ENCODE peak calls at places on chromosomes 2 and 18, in eight cellular contexts. One of them, this sample, is unnamed.

GRCh38 chr18:61582205-61582710 is 249.0 kb downstream of the CDH20 start:
- ATAC-seq in heart right ventricle: peak
- ATAC-seq in activated CD8-positive, alpha-beta T cell treated with anti-CD3 and anti-CD28 coated beads, Interleukin-2, amount 10 ng/mL, durations not matched to agents 7 days and 5 days: no peak
- ATAC-seq in CD4-positive, alpha-beta T cell: no peak
- ATAC-seq in aorta: peak
- ATAC-seq in activated T-cell treated with anti-CD3 and anti-CD28 coated beads, Interleukin-2, amount 50 U/mL, for 4 hours: no peak
- ATAC-seq in gastrocnemius medialis: peak
- ATAC-seq in CD4-positive, CD25-positive, alpha-beta regulatory T cell: no peak
- ATAC-seq in this sample: peak

GRCh38 chr2:23132000-23132399 is 253.0 kb upstream of the KLHL29 start:
- ATAC-seq in gastrocnemius medialis: no peak
- ATAC-seq in activated CD8-positive, alpha-beta T cell treated with anti-CD3 and anti-CD28 coated beads, Interleukin-2, amount 10 ng/mL, durations not matched to agents 7 days and 5 days: no peak
- ATAC-seq in CD4-positive, alpha-beta T cell: no peak
- ATAC-seq in aorta: no peak
- ATAC-seq in heart right ventricle: no peak
- ATAC-seq in activated T-cell treated with anti-CD3 and anti-CD28 coated beads, Interleukin-2, amount 50 U/mL, for 4 hours: no peak
- ATAC-seq in CD4-positive, CD25-positive, alpha-beta regulatory T cell: no peak
- ATAC-seq in this sample: no peak

GRCh38 chr2:231069379-231070054 is 12.8 kb downstream of the PSMD1 start:
- ATAC-seq in aorta: no peak
- ATAC-seq in activated CD8-positive, alpha-beta T cell treated with anti-CD3 and anti-CD28 coated beads, Interleukin-2, amount 10 ng/mL, durations not matched to agents 7 days and 5 days: no peak
- ATAC-seq in heart right ventricle: no peak
- ATAC-seq in CD4-positive, alpha-beta T cell: no peak
- ATAC-seq in CD4-positive, CD25-positive, alpha-beta regulatory T cell: no peak
- ATAC-seq in gastrocnemius medialis: no peak
- ATAC-seq in activated T-cell treated with anti-CD3 and anti-CD28 coated beads, Interleukin-2, amount 50 U/mL, for 4 hours: no peak
- ATAC-seq in this sample: peak

GRCh38 chr18:31447530-31448191 is at the start of gene DSG3:
- ATAC-seq in activated T-cell treated with anti-CD3 and anti-CD28 coated beads, Interleukin-2, amount 50 U/mL, for 4 hours: no peak
- ATAC-seq in activated CD8-positive, alpha-beta T cell treated with anti-CD3 and anti-CD28 coated beads, Interleukin-2, amount 10 ng/mL, durations not matched to agents 7 days and 5 days: no peak
- ATAC-seq in aorta: no peak
- ATAC-seq in CD4-positive, CD25-positive, alpha-beta regulatory T cell: no peak
- ATAC-seq in heart right ventricle: no peak
- ATAC-seq in gastrocnemius medialis: no peak
- ATAC-seq in CD4-positive, alpha-beta T cell: no peak
- ATAC-seq in this sample: no peak

GRCh38 chr18:77366067-77366724 is 116.5 kb downstream of the GALR1 start:
- ATAC-seq in CD4-positive, alpha-beta T cell: no peak
- ATAC-seq in activated T-cell treated with anti-CD3 and anti-CD28 coated beads, Interleukin-2, amount 50 U/mL, for 4 hours: no peak
- ATAC-seq in aorta: peak
- ATAC-seq in CD4-positive, CD25-positive, alpha-beta regulatory T cell: no peak
- ATAC-seq in gastrocnemius medialis: peak
- ATAC-seq in heart right ventricle: peak
- ATAC-seq in activated CD8-positive, alpha-beta T cell treated with anti-CD3 and anti-CD28 coated beads, Interleukin-2, amount 10 ng/mL, durations not matched to agents 7 days and 5 days: no peak
- ATAC-seq in this sample: no peak

GRCh38 chr2:150705357-150705756 is 217.9 kb upstream of the RND3 start:
- ATAC-seq in aorta: no peak
- ATAC-seq in CD4-positive, alpha-beta T cell: no peak
- ATAC-seq in gastrocnemius medialis: no peak
- ATAC-seq in activated CD8-positive, alpha-beta T cell treated with anti-CD3 and anti-CD28 coated beads, Interleukin-2, amount 10 ng/mL, durations not matched to agents 7 days and 5 days: no peak
- ATAC-seq in CD4-positive, CD25-positive, alpha-beta regulatory T cell: no peak
- ATAC-seq in heart right ventricle: no peak
- ATAC-seq in activated T-cell treated with anti-CD3 and anti-CD28 coated beads, Interleukin-2, amount 50 U/mL, for 4 hours: no peak
- ATAC-seq in this sample: no peak

GRCh38 chr18:45136381-45137088 is 455.8 kb downstream of the SETBP1 start:
- ATAC-seq in activated CD8-positive, alpha-beta T cell treated with anti-CD3 and anti-CD28 coated beads, Interleukin-2, amount 10 ng/mL, durations not matched to agents 7 days and 5 days: no peak
- ATAC-seq in heart right ventricle: no peak
- ATAC-seq in CD4-positive, CD25-positive, alpha-beta regulatory T cell: no peak
- ATAC-seq in activated T-cell treated with anti-CD3 and anti-CD28 coated beads, Interleukin-2, amount 50 U/mL, for 4 hours: no peak
- ATAC-seq in gastrocnemius medialis: no peak
- ATAC-seq in aorta: no peak
- ATAC-seq in CD4-positive, alpha-beta T cell: no peak
- ATAC-seq in this sample: no peak

GRCh38 chr2:222159221-222159620 is 139.6 kb downstream of the PAX3 start:
- ATAC-seq in CD4-positive, alpha-beta T cell: no peak
- ATAC-seq in aorta: no peak
- ATAC-seq in heart right ventricle: no peak
- ATAC-seq in activated CD8-positive, alpha-beta T cell treated with anti-CD3 and anti-CD28 coated beads, Interleukin-2, amount 10 ng/mL, durations not matched to agents 7 days and 5 days: no peak
- ATAC-seq in gastrocnemius medialis: no peak
- ATAC-seq in activated T-cell treated with anti-CD3 and anti-CD28 coated beads, Interleukin-2, amount 50 U/mL, for 4 hours: no peak
- ATAC-seq in CD4-positive, CD25-positive, alpha-beta regulatory T cell: no peak
- ATAC-seq in this sample: no peak

GRCh38 chr2:182916417-182916816 is 50.0 kb upstream of the FRZB start:
- ATAC-seq in CD4-positive, CD25-positive, alpha-beta regulatory T cell: no peak
- ATAC-seq in activated CD8-positive, alpha-beta T cell treated with anti-CD3 and anti-CD28 coated beads, Interleukin-2, amount 10 ng/mL, durations not matched to agents 7 days and 5 days: no peak
- ATAC-seq in gastrocnemius medialis: no peak
- ATAC-seq in CD4-positive, alpha-beta T cell: no peak
- ATAC-seq in activated T-cell treated with anti-CD3 and anti-CD28 coated beads, Interleukin-2, amount 50 U/mL, for 4 hours: no peak
- ATAC-seq in aorta: no peak
- ATAC-seq in heart right ventricle: no peak
- ATAC-seq in this sample: no peak

GRCh38 chr2:159035790-159036411 is 67.5 kb downstream of the TANC1 start:
- ATAC-seq in activated CD8-positive, alpha-beta T cell treated with anti-CD3 and anti-CD28 coated beads, Interleukin-2, amount 10 ng/mL, durations not matched to agents 7 days and 5 days: no peak
- ATAC-seq in gastrocnemius medialis: no peak
- ATAC-seq in heart right ventricle: peak
- ATAC-seq in CD4-positive, alpha-beta T cell: peak
- ATAC-seq in CD4-positive, CD25-positive, alpha-beta regulatory T cell: no peak
- ATAC-seq in aorta: no peak
- ATAC-seq in activated T-cell treated with anti-CD3 and anti-CD28 coated beads, Interleukin-2, amount 50 U/mL, for 4 hours: no peak
- ATAC-seq in this sample: no peak

GRCh38 chr2:24453379-24454073 is 37.5 kb upstream of the NCOA1 start:
- ATAC-seq in gastrocnemius medialis: no peak
- ATAC-seq in aorta: no peak
- ATAC-seq in activated CD8-positive, alpha-beta T cell treated with anti-CD3 and anti-CD28 coated beads, Interleukin-2, amount 10 ng/mL, durations not matched to agents 7 days and 5 days: no peak
- ATAC-seq in activated T-cell treated with anti-CD3 and anti-CD28 coated beads, Interleukin-2, amount 50 U/mL, for 4 hours: peak
- ATAC-seq in heart right ventricle: no peak
- ATAC-seq in CD4-positive, CD25-positive, alpha-beta regulatory T cell: no peak
- ATAC-seq in CD4-positive, alpha-beta T cell: no peak
- ATAC-seq in this sample: peak

GRCh38 chr2:234366891-234367290 is 130.0 kb downstream of the ARL4C start:
- ATAC-seq in aorta: no peak
- ATAC-seq in activated CD8-positive, alpha-beta T cell treated with anti-CD3 and anti-CD28 coated beads, Interleukin-2, amount 10 ng/mL, durations not matched to agents 7 days and 5 days: no peak
- ATAC-seq in CD4-positive, alpha-beta T cell: no peak
- ATAC-seq in activated T-cell treated with anti-CD3 and anti-CD28 coated beads, Interleukin-2, amount 50 U/mL, for 4 hours: no peak
- ATAC-seq in CD4-positive, CD25-positive, alpha-beta regulatory T cell: no peak
- ATAC-seq in gastrocnemius medialis: peak
- ATAC-seq in heart right ventricle: no peak
- ATAC-seq in this sample: no peak

GRCh38 chr2:223800908-223801307 is 36.5 kb downstream of the AP1S3 start:
- ATAC-seq in gastrocnemius medialis: no peak
- ATAC-seq in CD4-positive, alpha-beta T cell: no peak
- ATAC-seq in activated T-cell treated with anti-CD3 and anti-CD28 coated beads, Interleukin-2, amount 50 U/mL, for 4 hours: no peak
- ATAC-seq in activated CD8-positive, alpha-beta T cell treated with anti-CD3 and anti-CD28 coated beads, Interleukin-2, amount 10 ng/mL, durations not matched to agents 7 days and 5 days: no peak
- ATAC-seq in aorta: no peak
- ATAC-seq in heart right ventricle: no peak
- ATAC-seq in CD4-positive, CD25-positive, alpha-beta regulatory T cell: no peak
- ATAC-seq in this sample: no peak

GRCh38 chr2:10039658-10040410 is 3.5 kb upstream of the KLF11 start:
- ATAC-seq in activated CD8-positive, alpha-beta T cell treated with anti-CD3 and anti-CD28 coated beads, Interleukin-2, amount 10 ng/mL, durations not matched to agents 7 days and 5 days: no peak
- ATAC-seq in gastrocnemius medialis: no peak
- ATAC-seq in heart right ventricle: no peak
- ATAC-seq in CD4-positive, CD25-positive, alpha-beta regulatory T cell: no peak
- ATAC-seq in CD4-positive, alpha-beta T cell: no peak
- ATAC-seq in aorta: no peak
- ATAC-seq in activated T-cell treated with anti-CD3 and anti-CD28 coated beads, Interleukin-2, amount 50 U/mL, for 4 hours: no peak
- ATAC-seq in this sample: no peak

GRCh38 chr2:30147196-30147714 is 448 bp downstream of the YPEL5 start:
- ATAC-seq in CD4-positive, alpha-beta T cell: no peak
- ATAC-seq in gastrocnemius medialis: peak
- ATAC-seq in CD4-positive, CD25-positive, alpha-beta regulatory T cell: no peak
- ATAC-seq in activated CD8-positive, alpha-beta T cell treated with anti-CD3 and anti-CD28 coated beads, Interleukin-2, amount 10 ng/mL, durations not matched to agents 7 days and 5 days: peak
- ATAC-seq in aorta: peak
- ATAC-seq in heart right ventricle: no peak
- ATAC-seq in activated T-cell treated with anti-CD3 and anti-CD28 coated beads, Interleukin-2, amount 50 U/mL, for 4 hours: peak
- ATAC-seq in this sample: no peak

GRCh38 chr2:221649045-221649444 is 76.9 kb upstream of the EPHA4 start:
- ATAC-seq in activated T-cell treated with anti-CD3 and anti-CD28 coated beads, Interleukin-2, amount 50 U/mL, for 4 hours: no peak
- ATAC-seq in CD4-positive, alpha-beta T cell: no peak
- ATAC-seq in activated CD8-positive, alpha-beta T cell treated with anti-CD3 and anti-CD28 coated beads, Interleukin-2, amount 10 ng/mL, durations not matched to agents 7 days and 5 days: no peak
- ATAC-seq in heart right ventricle: no peak
- ATAC-seq in aorta: peak
- ATAC-seq in gastrocnemius medialis: no peak
- ATAC-seq in CD4-positive, CD25-positive, alpha-beta regulatory T cell: no peak
- ATAC-seq in this sample: no peak

GRCh38 chr2:40273623-40274236 is 178.2 kb downstream of the SLC8A1 start:
- ATAC-seq in CD4-positive, alpha-beta T cell: no peak
- ATAC-seq in activated T-cell treated with anti-CD3 and anti-CD28 coated beads, Interleukin-2, amount 50 U/mL, for 4 hours: no peak
- ATAC-seq in activated CD8-positive, alpha-beta T cell treated with anti-CD3 and anti-CD28 coated beads, Interleukin-2, amount 10 ng/mL, durations not matched to agents 7 days and 5 days: no peak
- ATAC-seq in heart right ventricle: peak
- ATAC-seq in CD4-positive, CD25-positive, alpha-beta regulatory T cell: no peak
- ATAC-seq in aorta: peak
- ATAC-seq in gastrocnemius medialis: no peak
- ATAC-seq in this sample: no peak

GRCh38 chr2:69163556-69163955 is 150.6 kb downstream of the ANTXR1 start:
- ATAC-seq in activated CD8-positive, alpha-beta T cell treated with anti-CD3 and anti-CD28 coated beads, Interleukin-2, amount 10 ng/mL, durations not matched to agents 7 days and 5 days: no peak
- ATAC-seq in CD4-positive, alpha-beta T cell: no peak
- ATAC-seq in heart right ventricle: no peak
- ATAC-seq in aorta: peak
- ATAC-seq in activated T-cell treated with anti-CD3 and anti-CD28 coated beads, Interleukin-2, amount 50 U/mL, for 4 hours: no peak
- ATAC-seq in gastrocnemius medialis: no peak
- ATAC-seq in CD4-positive, CD25-positive, alpha-beta regulatory T cell: no peak
- ATAC-seq in this sample: no peak

GRCh38 chr2:75153221-75153620 is 46.1 kb downstream of the TACR1 start:
- ATAC-seq in activated CD8-positive, alpha-beta T cell treated with anti-CD3 and anti-CD28 coated beads, Interleukin-2, amount 10 ng/mL, durations not matched to agents 7 days and 5 days: no peak
- ATAC-seq in CD4-positive, alpha-beta T cell: no peak
- ATAC-seq in heart right ventricle: no peak
- ATAC-seq in aorta: no peak
- ATAC-seq in CD4-positive, CD25-positive, alpha-beta regulatory T cell: no peak
- ATAC-seq in gastrocnemius medialis: no peak
- ATAC-seq in activated T-cell treated with anti-CD3 and anti-CD28 coated beads, Interleukin-2, amount 50 U/mL, for 4 hours: no peak
- ATAC-seq in this sample: no peak

GRCh38 chr2:64035067-64035942 is 16.1 kb upstream of the VPS54 start:
- ATAC-seq in gastrocnemius medialis: no peak
- ATAC-seq in activated T-cell treated with anti-CD3 and anti-CD28 coated beads, Interleukin-2, amount 50 U/mL, for 4 hours: peak
- ATAC-seq in activated CD8-positive, alpha-beta T cell treated with anti-CD3 and anti-CD28 coated beads, Interleukin-2, amount 10 ng/mL, durations not matched to agents 7 days and 5 days: no peak
- ATAC-seq in CD4-positive, alpha-beta T cell: no peak
- ATAC-seq in CD4-positive, CD25-positive, alpha-beta regulatory T cell: peak
- ATAC-seq in heart right ventricle: no peak
- ATAC-seq in aorta: no peak
- ATAC-seq in this sample: peak

GRCh38 chr2:28274911-28275685 is 117.6 kb upstream of the FOSL2 start:
- ATAC-seq in CD4-positive, CD25-positive, alpha-beta regulatory T cell: no peak
- ATAC-seq in aorta: peak
- ATAC-seq in activated CD8-positive, alpha-beta T cell treated with anti-CD3 and anti-CD28 coated beads, Interleukin-2, amount 10 ng/mL, durations not matched to agents 7 days and 5 days: no peak
- ATAC-seq in CD4-positive, alpha-beta T cell: no peak
- ATAC-seq in activated T-cell treated with anti-CD3 and anti-CD28 coated beads, Interleukin-2, amount 50 U/mL, for 4 hours: no peak
- ATAC-seq in heart right ventricle: peak
- ATAC-seq in gastrocnemius medialis: peak
- ATAC-seq in this sample: peak

GRCh38 chr18:70132999-70133398 is 72.5 kb downstream of the RTTN start:
- ATAC-seq in gastrocnemius medialis: peak
- ATAC-seq in heart right ventricle: peak
- ATAC-seq in CD4-positive, CD25-positive, alpha-beta regulatory T cell: no peak
- ATAC-seq in activated T-cell treated with anti-CD3 and anti-CD28 coated beads, Interleukin-2, amount 50 U/mL, for 4 hours: no peak
- ATAC-seq in activated CD8-positive, alpha-beta T cell treated with anti-CD3 and anti-CD28 coated beads, Interleukin-2, amount 10 ng/mL, durations not matched to agents 7 days and 5 days: no peak
- ATAC-seq in aorta: peak
- ATAC-seq in CD4-positive, alpha-beta T cell: no peak
- ATAC-seq in this sample: no peak

GRCh38 chr2:63488118-63488713 is 100.1 kb downstream of the WDPCP start:
- ATAC-seq in CD4-positive, alpha-beta T cell: no peak
- ATAC-seq in aorta: no peak
- ATAC-seq in activated T-cell treated with anti-CD3 and anti-CD28 coated beads, Interleukin-2, amount 50 U/mL, for 4 hours: no peak
- ATAC-seq in heart right ventricle: no peak
- ATAC-seq in CD4-positive, CD25-positive, alpha-beta regulatory T cell: no peak
- ATAC-seq in gastrocnemius medialis: no peak
- ATAC-seq in activated CD8-positive, alpha-beta T cell treated with anti-CD3 and anti-CD28 coated beads, Interleukin-2, amount 10 ng/mL, durations not matched to agents 7 days and 5 days: no peak
- ATAC-seq in this sample: no peak

GRCh38 chr2:69762513-69763494 is 20.9 kb downstream of the ANXA4 start:
- ATAC-seq in gastrocnemius medialis: peak
- ATAC-seq in activated T-cell treated with anti-CD3 and anti-CD28 coated beads, Interleukin-2, amount 50 U/mL, for 4 hours: no peak
- ATAC-seq in CD4-positive, CD25-positive, alpha-beta regulatory T cell: no peak
- ATAC-seq in CD4-positive, alpha-beta T cell: no peak
- ATAC-seq in aorta: peak
- ATAC-seq in heart right ventricle: peak
- ATAC-seq in activated CD8-positive, alpha-beta T cell treated with anti-CD3 and anti-CD28 coated beads, Interleukin-2, amount 10 ng/mL, durations not matched to agents 7 days and 5 days: no peak
- ATAC-seq in this sample: no peak

GRCh38 chr2:190564838-190565237 is 30.3 kb upstream of the NEMP2 start:
- ATAC-seq in activated T-cell treated with anti-CD3 and anti-CD28 coated beads, Interleukin-2, amount 50 U/mL, for 4 hours: no peak
- ATAC-seq in CD4-positive, alpha-beta T cell: no peak
- ATAC-seq in heart right ventricle: no peak
- ATAC-seq in aorta: no peak
- ATAC-seq in activated CD8-positive, alpha-beta T cell treated with anti-CD3 and anti-CD28 coated beads, Interleukin-2, amount 10 ng/mL, durations not matched to agents 7 days and 5 days: no peak
- ATAC-seq in gastrocnemius medialis: no peak
- ATAC-seq in CD4-positive, CD25-positive, alpha-beta regulatory T cell: no peak
- ATAC-seq in this sample: no peak

GRCh38 chr2:17635007-17635406 is 94.5 kb downstream of the VSNL1 start:
- ATAC-seq in activated T-cell treated with anti-CD3 and anti-CD28 coated beads, Interleukin-2, amount 50 U/mL, for 4 hours: no peak
- ATAC-seq in aorta: no peak
- ATAC-seq in heart right ventricle: peak
- ATAC-seq in CD4-positive, CD25-positive, alpha-beta regulatory T cell: no peak
- ATAC-seq in activated CD8-positive, alpha-beta T cell treated with anti-CD3 and anti-CD28 coated beads, Interleukin-2, amount 10 ng/mL, durations not matched to agents 7 days and 5 days: no peak
- ATAC-seq in gastrocnemius medialis: no peak
- ATAC-seq in CD4-positive, alpha-beta T cell: no peak
- ATAC-seq in this sample: no peak

GRCh38 chr2:162215162-162215561 is 28.1 kb downstream of the FAP start:
- ATAC-seq in activated CD8-positive, alpha-beta T cell treated with anti-CD3 and anti-CD28 coated beads, Interleukin-2, amount 10 ng/mL, durations not matched to agents 7 days and 5 days: no peak
- ATAC-seq in CD4-positive, alpha-beta T cell: no peak
- ATAC-seq in CD4-positive, CD25-positive, alpha-beta regulatory T cell: peak
- ATAC-seq in heart right ventricle: no peak
- ATAC-seq in gastrocnemius medialis: no peak
- ATAC-seq in aorta: no peak
- ATAC-seq in activated T-cell treated with anti-CD3 and anti-CD28 coated beads, Interleukin-2, amount 50 U/mL, for 4 hours: no peak
- ATAC-seq in this sample: no peak

GRCh38 chr2:54512663-54513363 is 56.7 kb downstream of the SPTBN1 start:
- ATAC-seq in heart right ventricle: no peak
- ATAC-seq in activated T-cell treated with anti-CD3 and anti-CD28 coated beads, Interleukin-2, amount 50 U/mL, for 4 hours: no peak
- ATAC-seq in aorta: no peak
- ATAC-seq in gastrocnemius medialis: peak
- ATAC-seq in CD4-positive, alpha-beta T cell: no peak
- ATAC-seq in activated CD8-positive, alpha-beta T cell treated with anti-CD3 and anti-CD28 coated beads, Interleukin-2, amount 10 ng/mL, durations not matched to agents 7 days and 5 days: peak
- ATAC-seq in CD4-positive, CD25-positive, alpha-beta regulatory T cell: no peak
- ATAC-seq in this sample: no peak

GRCh38 chr2:20231159-20231558 is 6.2 kb upstream of the SDC1 start:
- ATAC-seq in heart right ventricle: no peak
- ATAC-seq in aorta: no peak
- ATAC-seq in gastrocnemius medialis: no peak
- ATAC-seq in CD4-positive, alpha-beta T cell: no peak
- ATAC-seq in activated T-cell treated with anti-CD3 and anti-CD28 coated beads, Interleukin-2, amount 50 U/mL, for 4 hours: no peak
- ATAC-seq in CD4-positive, CD25-positive, alpha-beta regulatory T cell: no peak
- ATAC-seq in activated CD8-positive, alpha-beta T cell treated with anti-CD3 and anti-CD28 coated beads, Interleukin-2, amount 10 ng/mL, durations not matched to agents 7 days and 5 days: peak
- ATAC-seq in this sample: no peak

GRCh38 chr2:104849618-104850097 is 4.3 kb upstream of the POU3F3 start:
- ATAC-seq in activated T-cell treated with anti-CD3 and anti-CD28 coated beads, Interleukin-2, amount 50 U/mL, for 4 hours: no peak
- ATAC-seq in aorta: no peak
- ATAC-seq in heart right ventricle: no peak
- ATAC-seq in CD4-positive, CD25-positive, alpha-beta regulatory T cell: no peak
- ATAC-seq in activated CD8-positive, alpha-beta T cell treated with anti-CD3 and anti-CD28 coated beads, Interleukin-2, amount 10 ng/mL, durations not matched to agents 7 days and 5 days: no peak
- ATAC-seq in CD4-positive, alpha-beta T cell: no peak
- ATAC-seq in gastrocnemius medialis: peak
- ATAC-seq in this sample: no peak

GRCh38 chr2:241931976-241932894 is 62.7 kb downstream of the RTP5 start:
- ATAC-seq in aorta: peak
- ATAC-seq in activated T-cell treated with anti-CD3 and anti-CD28 coated beads, Interleukin-2, amount 50 U/mL, for 4 hours: no peak
- ATAC-seq in activated CD8-positive, alpha-beta T cell treated with anti-CD3 and anti-CD28 coated beads, Interleukin-2, amount 10 ng/mL, durations not matched to agents 7 days and 5 days: no peak
- ATAC-seq in heart right ventricle: no peak
- ATAC-seq in gastrocnemius medialis: no peak
- ATAC-seq in CD4-positive, CD25-positive, alpha-beta regulatory T cell: no peak
- ATAC-seq in CD4-positive, alpha-beta T cell: no peak
- ATAC-seq in this sample: no peak